ENCODE peak calls at places on chromosomes 3 and 15, in four cellular contexts. One of them, this sample, is unnamed.

GRCh38 chr3:129864519-129864918 is 29.0 kb downstream of the TMCC1 start:
- DNase-seq in MM.1S: no peak
- DNase-seq in Panc1: no peak
- DNase-seq in fibroblast of the aortic adventitia: no peak
- DNase-seq in this sample: no peak

GRCh38 chr15:74783072-74783807 is 1.4 kb downstream of the CSK start:
- DNase-seq in fibroblast of the aortic adventitia: no peak
- DNase-seq in MM.1S: peak; percentile 87
- DNase-seq in Panc1: no peak
- DNase-seq in this sample: no peak

GRCh38 chr15:65805019-65805738 is 13.1 kb upstream of the DENND4A start:
- DNase-seq in fibroblast of the aortic adventitia: no peak
- DNase-seq in Panc1: no peak
- DNase-seq in MM.1S: no peak
- DNase-seq in this sample: no peak

GRCh38 chr15:94970096-94970495 is 738.7 kb downstream of the MCTP2 start:
- DNase-seq in MM.1S: no peak
- DNase-seq in Panc1: no peak
- DNase-seq in fibroblast of the aortic adventitia: no peak
- DNase-seq in this sample: no peak

GRCh38 chr3:28122227-28122626 is 119.2 kb upstream of the CMC1 start:
- DNase-seq in fibroblast of the aortic adventitia: peak; percentile 91
- DNase-seq in Panc1: no peak
- DNase-seq in MM.1S: no peak
- DNase-seq in this sample: peak; percentile 58

GRCh38 chr3:121957674-121958419 is 63.6 kb downstream of the SLC15A2 start:
- DNase-seq in MM.1S: peak; percentile 55
- DNase-seq in Panc1: no peak
- DNase-seq in fibroblast of the aortic adventitia: no peak
- DNase-seq in this sample: no peak

GRCh38 chr3:196280689-196281463 is 6.7 kb downstream of the PCYT1A start:
- DNase-seq in fibroblast of the aortic adventitia: no peak
- DNase-seq in MM.1S: peak; percentile 79
- DNase-seq in Panc1: no peak
- DNase-seq in this sample: no peak

GRCh38 chr3:191790934-191791333 is 330.0 kb downstream of the PYDC2 start:
- DNase-seq in fibroblast of the aortic adventitia: no peak
- DNase-seq in Panc1: no peak
- DNase-seq in MM.1S: no peak
- DNase-seq in this sample: no peak

GRCh38 chr3:55064164-55064563 is 136.3 kb upstream of the LRTM1 start:
- DNase-seq in fibroblast of the aortic adventitia: no peak
- DNase-seq in MM.1S: no peak
- DNase-seq in Panc1: no peak
- DNase-seq in this sample: no peak

GRCh38 chr3:11774296-11774877 is 72.3 kb downstream of the TAMM41 start:
- DNase-seq in fibroblast of the aortic adventitia: peak; percentile 16
- DNase-seq in MM.1S: no peak
- DNase-seq in Panc1: no peak
- DNase-seq in this sample: peak; percentile 75

GRCh38 chr3:71579934-71580318 is 3.6 kb downstream of the FOXP1 start:
- DNase-seq in fibroblast of the aortic adventitia: peak; percentile 63
- DNase-seq in Panc1: no peak
- DNase-seq in MM.1S: no peak
- DNase-seq in this sample: no peak

GRCh38 chr3:109685084-109686079 is 348.0 kb upstream of the DPPA4 start:
- DNase-seq in fibroblast of the aortic adventitia: peak; percentile 99
- DNase-seq in Panc1: peak; percentile 46
- DNase-seq in MM.1S: no peak
- DNase-seq in this sample: peak; percentile 97

GRCh38 chr15:67241132-67241855 is 13.2 kb downstream of the AAGAB start:
- DNase-seq in Panc1: no peak
- DNase-seq in MM.1S: peak; percentile 81
- DNase-seq in fibroblast of the aortic adventitia: no peak
- DNase-seq in this sample: no peak

GRCh38 chr3:98814799-98815450 is 51.8 kb downstream of the ST3GAL6 start:
- DNase-seq in MM.1S: no peak
- DNase-seq in Panc1: no peak
- DNase-seq in fibroblast of the aortic adventitia: peak; percentile 73
- DNase-seq in this sample: peak; percentile 54

GRCh38 chr3:191148131-191148530 is 50.9 kb upstream of the OSTN start:
- DNase-seq in MM.1S: no peak
- DNase-seq in fibroblast of the aortic adventitia: no peak
- DNase-seq in Panc1: no peak
- DNase-seq in this sample: no peak

GRCh38 chr15:99536422-99537033 is 29.3 kb upstream of the MEF2A start:
- DNase-seq in Panc1: peak; percentile 61
- DNase-seq in MM.1S: no peak
- DNase-seq in fibroblast of the aortic adventitia: peak; percentile 57
- DNase-seq in this sample: peak; percentile 55

GRCh38 chr3:64639022-64639421 is 48.8 kb downstream of the ADAMTS9 start:
- DNase-seq in MM.1S: no peak
- DNase-seq in fibroblast of the aortic adventitia: no peak
- DNase-seq in Panc1: no peak
- DNase-seq in this sample: no peak

GRCh38 chr15:85583404-85584390 is 203.3 kb downstream of the AKAP13 start:
- DNase-seq in fibroblast of the aortic adventitia: peak; percentile 58
- DNase-seq in Panc1: no peak
- DNase-seq in MM.1S: no peak
- DNase-seq in this sample: no peak

GRCh38 chr3:50295553-50296166 is 3.4 kb upstream of the IFRD2 start:
- DNase-seq in MM.1S: no peak
- DNase-seq in fibroblast of the aortic adventitia: no peak
- DNase-seq in Panc1: no peak
- DNase-seq in this sample: no peak

GRCh38 chr3:59451041-59451763 is 401.4 kb upstream of the CFAP20DC start:
- DNase-seq in Panc1: no peak
- DNase-seq in fibroblast of the aortic adventitia: peak; percentile 2
- DNase-seq in MM.1S: peak; percentile 98
- DNase-seq in this sample: no peak